ENCODE peak calls at places on chromosome 2, in four cellular contexts. Y is A549; S is RWPE1; P is stimulated activated CD8-positive, alpha-beta memory T cell treated with anti-CD3 and anti-CD28 coated beads, Interleukin-4, amount 100 ng/mL, for 24 hours. G is an unnamed sample.

GRCh38 chr2:233813236-233814062 is 35.3 kb downstream of the MROH2A start:
- DNase-seq in Y (no peak), S (no peak), P (no peak), G (no peak)

GRCh38 chr2:133241231-133241575 is 327.1 kb downstream of the NCKAP5 start:
- DNase-seq in Y (no peak), S (no peak), P (no peak), G (no peak)

GRCh38 chr2:46845542-46846453 is 69.8 kb downstream of the MCFD2 start:
- DNase-seq in Y (no peak), S (no peak), P (no peak), G (no peak)

GRCh38 chr2:19739256-19739655 is 162.5 kb downstream of the TTC32 start:
- DNase-seq in Y (no peak), S (no peak), P (no peak), G (no peak)

GRCh38 chr2:46416739-46417403 is 62.5 kb upstream of the TMEM247 start:
- DNase-seq in Y (no peak), S (no peak), P (no peak), G (no peak)

GRCh38 chr2:75640621-75641121 is 5.9 kb upstream of the MRPL19 start:
- DNase-seq in Y (peak), S (peak), P (peak), G (peak)

GRCh38 chr2:70935468-70936164 is at the start of gene ATP6V1B1:
- DNase-seq in Y (no peak), S (no peak), P (no peak), G (no peak)

GRCh38 chr2:19845323-19845920 is 56.4 kb downstream of the TTC32 start:
- DNase-seq in Y (no peak), S (no peak), P (no peak), G (no peak)

GRCh38 chr2:36650031-36650430 is 46.5 kb upstream of the VIT start:
- DNase-seq in Y (peak), S (peak), P (no peak), G (no peak)

GRCh38 chr2:66334237-66335054 is 100.5 kb upstream of the MEIS1 start:
- DNase-seq in Y (peak), S (peak), P (no peak), G (no peak)

GRCh38 chr2:43576983-43577892 is 18.6 kb downstream of the THADA start:
- DNase-seq in Y (peak), S (peak), P (no peak), G (no peak)

GRCh38 chr2:24676493-24676892 is 116.7 kb downstream of the PTRHD1 start:
- DNase-seq in Y (no peak), S (no peak), P (no peak), G (no peak)

GRCh38 chr2:151852260-151853069 is 24.2 kb upstream of the ARL5A start:
- DNase-seq in Y (no peak), S (no peak), P (no peak), G (no peak)

GRCh38 chr2:66445076-66445724 is 10.3 kb downstream of the MEIS1 start:
- DNase-seq in Y (no peak), S (no peak), P (no peak), G (no peak)

GRCh38 chr2:136490100-136490499 is 275.2 kb upstream of the THSD7B start:
- DNase-seq in Y (no peak), S (no peak), P (no peak), G (no peak)

G was measured in posterior cingulate gyrus.